ENCODE peak calls at places on chromosome 6, in five cellular contexts. I is astrocyte of the spinal cord; E is activated CD8-positive, alpha-beta memory T cell treated with anti-CD3 and anti-CD28 coated beads for 48 hours; V is stimulated activated naive CD8-positive, alpha-beta T cell treated with anti-CD3 and anti-CD28 coated beads, Interleukin-15, Interleukin-2, amounts not matched to agents 100 U/mL and 50 U/mL, for 24 hours; J is stimulated activated CD4-positive, alpha-beta T cell treated with anti-CD3 and anti-CD28 coated beads, Interleukin-4, amount 100 ng/mL, for 48 hours. N is an unnamed sample.

GRCh38 chr6:6319947-6320811 is at the start of gene F13A1:
- DNase-seq in I (no peak), E (no peak), V (no peak), J (no peak), N (no peak)

GRCh38 chr6:107421696-107422256 is 37.6 kb downstream of the PDSS2 start:
- DNase-seq in I (no peak), E (no peak), V (no peak), J (no peak), N (no peak)

GRCh38 chr6:8030920-8031319 is 33.3 kb downstream of the BLOC1S5 start:
- DNase-seq in I (no peak), E (no peak), V (no peak), J (no peak), N (no peak)

GRCh38 chr6:39892490-39893129 is 41.7 kb downstream of the MOCS1 start:
- DNase-seq in I (peak), E (no peak), V (peak), J (peak), N (peak)

GRCh38 chr6:131383421-131384411 is 189.3 kb upstream of the ARG1 start:
- DNase-seq in I (no peak), E (no peak), V (no peak), J (no peak), N (no peak)

GRCh38 chr6:117615981-117616961 is 14.0 kb upstream of the GOPC start:
- DNase-seq in I (peak), E (peak), V (peak), J (no peak), N (no peak)

GRCh38 chr6:31272431-31272830 is 539 bp upstream of the HLA-C start:
- DNase-seq in I (peak), E (no peak), V (no peak), J (no peak), N (no peak)

GRCh38 chr6:129845696-129846095 is 15.4 kb downstream of the TMEM244 start:
- DNase-seq in I (no peak), E (no peak), V (no peak), J (no peak), N (no peak)

GRCh38 chr6:130421567-130421966 is 55.8 kb downstream of the TMEM200A start:
- DNase-seq in I (peak), E (no peak), V (no peak), J (no peak), N (no peak)

GRCh38 chr6:170006524-170007467 is 255.4 kb downstream of the ERMARD start:
- DNase-seq in I (no peak), E (no peak), V (peak), J (no peak), N (no peak)

GRCh38 chr6:169738204-169738971 is 13.0 kb downstream of the DYNLT2 start:
- DNase-seq in I (no peak), E (no peak), V (peak), J (no peak), N (no peak)

GRCh38 chr6:128492386-128492785 is 28.0 kb downstream of the PTPRK start:
- DNase-seq in I (peak), E (no peak), V (no peak), J (no peak), N (no peak)

GRCh38 chr6:157946865-157947532 is 34.7 kb upstream of the SYNJ2 start:
- DNase-seq in I (no peak), E (no peak), V (no peak), J (no peak), N (peak)

GRCh38 chr6:38753707-38754106 is 38.6 kb downstream of the DNAH8 start:
- DNase-seq in I (no peak), E (no peak), V (no peak), J (no peak), N (no peak)

GRCh38 chr6:43579171-43579570 is 3.2 kb downstream of the POLH start:
- DNase-seq in I (no peak), E (no peak), V (no peak), J (no peak), N (no peak)

GRCh38 chr6:47168176-47168575 is 126.0 kb upstream of the ADGRF1 start:
- DNase-seq in I (peak), E (no peak), V (no peak), J (no peak), N (no peak)

GRCh38 chr6:111679126-111679525 is 73.4 kb upstream of the TRAF3IP2 start:
- DNase-seq in I (no peak), E (no peak), V (no peak), J (no peak), N (no peak)

GRCh38 chr6:26576407-26576843 is 20.3 kb upstream of the ABT1 start:
- DNase-seq in I (no peak), E (no peak), V (no peak), J (no peak), N (no peak)

GRCh38 chr6:44022671-44023352 is 104.4 kb downstream of the MRPL14 start:
- DNase-seq in I (no peak), E (no peak), V (no peak), J (no peak), N (no peak)

GRCh38 chr6:43833223-43833995 is 63.4 kb downstream of the VEGFA start:
- DNase-seq in I (no peak), E (no peak), V (no peak), J (no peak), N (no peak)

GRCh38 chr6:79353226-79353625 is 118.7 kb upstream of the HMGN3 start:
- DNase-seq in I (no peak), E (no peak), V (no peak), J (no peak), N (no peak)

GRCh38 chr6:55433446-55434130 is 106.3 kb downstream of the GFRAL start:
- DNase-seq in I (peak), E (no peak), V (no peak), J (no peak), N (no peak)

GRCh38 chr6:28336284-28337024 is 506 bp upstream of the ZSCAN31 start:
- DNase-seq in I (peak), E (no peak), V (peak), J (no peak), N (no peak)

GRCh38 chr6:1162367-1163275 is 149.3 kb upstream of the FOXQ1 start:
- DNase-seq in I (no peak), E (no peak), V (no peak), J (no peak), N (no peak)

GRCh38 chr6:105072799-105073199 is 107.0 kb downstream of the POPDC3 start:
- DNase-seq in I (no peak), E (no peak), V (no peak), J (no peak), N (no peak)

GRCh38 chr6:81834141-81834621 is 81.7 kb upstream of the TENT5A start:
- DNase-seq in I (peak), E (no peak), V (no peak), J (no peak), N (no peak)

GRCh38 chr6:1644516-1644915 is 34.8 kb downstream of the FOXC1 start:
- DNase-seq in I (no peak), E (no peak), V (no peak), J (no peak), N (no peak)

GRCh38 chr6:134240664-134241431 is 77.1 kb downstream of the SGK1 start:
- DNase-seq in I (no peak), E (no peak), V (peak), J (peak), N (no peak)

GRCh38 chr6:90238663-90239542 is 57.7 kb downstream of the BACH2 start:
- DNase-seq in I (no peak), E (no peak), V (no peak), J (no peak), N (no peak)

GRCh38 chr6:129795261-129795660 is 65.9 kb downstream of the TMEM244 start:
- DNase-seq in I (peak), E (no peak), V (no peak), J (no peak), N (no peak)

GRCh38 chr6:13428528-13429405 is 58.6 kb downstream of the GFOD1 start:
- DNase-seq in I (no peak), E (no peak), V (peak), J (no peak), N (no peak)

GRCh38 chr6:121305957-121306607 is 28.2 kb downstream of the TBC1D32 start:
- DNase-seq in I (peak), E (no peak), V (no peak), J (no peak), N (no peak)

GRCh38 chr6:150025201-150025917 is at the start of gene RAET1L:
- DNase-seq in I (peak), E (no peak), V (peak), J (no peak), N (no peak)

GRCh38 chr6:158938811-158939254 is 61.2 kb downstream of the RSPH3 start:
- DNase-seq in I (no peak), E (no peak), V (peak), J (no peak), N (no peak)

GRCh38 chr6:136547336-136547735 is 2.9 kb downstream of the MAP7 start:
- DNase-seq in I (peak), E (no peak), V (no peak), J (no peak), N (no peak)

GRCh38 chr6:71194730-71195129 is 93.9 kb upstream of the OGFRL1 start:
- DNase-seq in I (peak), E (no peak), V (no peak), J (no peak), N (no peak)

GRCh38 chr6:87742106-87742505 is 40.1 kb upstream of the AKIRIN2 start:
- DNase-seq in I (no peak), E (no peak), V (peak), J (peak), N (no peak)

GRCh38 chr6:72554203-72554564 is 67.7 kb upstream of the KCNQ5 start:
- DNase-seq in I (peak), E (no peak), V (no peak), J (no peak), N (no peak)

GRCh38 chr6:20069130-20069529 is 143.1 kb downstream of the MBOAT1 start:
- DNase-seq in I (no peak), E (no peak), V (no peak), J (no peak), N (no peak)

N was measured in hippocampal formation.